ENCODE peak calls at places on chromosomes 6 and 20, in five cellular contexts. N is K562, C is H1, E is HepG2, J is GM12878. O is an unnamed sample.

GRCh38 chr6:154432533-154433476 is 76.2 kb upstream of the IPCEF1 start:
- DNase-seq in E (no peak), J (no peak), C (no peak), N (peak; percentile 84), O (no peak)

GRCh38 chr20:7231303-7231702 is 463.8 kb downstream of the BMP2 start:
- DNase-seq in N (no peak), J (no peak), E (no peak), C (no peak), O (no peak)

GRCh38 chr6:121867095-121867494 is 431.6 kb downstream of the GJA1 start:
- DNase-seq in C (no peak), E (no peak), J (no peak), N (no peak), O (no peak)

GRCh38 chr20:31691646-31692275 is 30.9 kb downstream of the BCL2L1 start:
- DNase-seq in J (no peak), N (no peak), E (no peak), C (no peak), O (peak; percentile 62)

GRCh38 chr6:25749837-25750236 is 4.7 kb upstream of the SLC17A4 start:
- DNase-seq in E (no peak), N (no peak), J (no peak), C (no peak), O (no peak)

GRCh38 chr20:48725589-48725991 is 102.2 kb downstream of the PREX1 start:
- DNase-seq in J (no peak), N (peak; percentile 38), C (no peak), E (no peak), O (no peak)

GRCh38 chr6:116072368-116072767 is 11.7 kb upstream of the FRK start:
- DNase-seq in N (no peak), E (peak; percentile 69), J (no peak), C (no peak), O (no peak)

GRCh38 chr6:154476494-154476893 is 34.0 kb downstream of the CNKSR3 start:
- DNase-seq in C (no peak), N (no peak), E (no peak), J (no peak), O (no peak)

GRCh38 chr6:107571354-107571753 is 81.4 kb downstream of the SOBP start:
- DNase-seq in J (no peak), N (no peak), C (no peak), E (no peak), O (no peak)

GRCh38 chr6:14088600-14089168 is 28.9 kb upstream of the CD83 start:
- DNase-seq in N (no peak), J (no peak), E (no peak), C (no peak), O (no peak)

GRCh38 chr6:157962601-157963084 is 19.0 kb upstream of the SYNJ2 start:
- DNase-seq in J (no peak), E (no peak), N (peak; percentile 77), C (no peak), O (no peak)

GRCh38 chr6:54958446-54958845 is 111.9 kb downstream of the FAM83B start:
- DNase-seq in E (no peak), N (no peak), C (no peak), J (no peak), O (no peak)

GRCh38 chr20:61848851-61849250 is 216.8 kb downstream of the TAF4 start:
- DNase-seq in C (no peak), N (no peak), J (no peak), E (no peak), O (no peak)

GRCh38 chr20:2750343-2751251 is 49.8 kb downstream of the CPXM1 start:
- DNase-seq in J (no peak), E (peak; percentile 59), N (peak; percentile 44), C (peak; percentile 80), O (peak; percentile 91)

GRCh38 chr6:58290177-58290576 is 972.7 kb downstream of the PRIM2 start:
- DNase-seq in C (no peak), E (no peak), N (no peak), J (no peak), O (no peak)

GRCh38 chr6:56798163-56798562 is 155.5 kb upstream of the DST start:
- DNase-seq in C (no peak), E (no peak), J (no peak), N (no peak), O (no peak)

GRCh38 chr6:36829919-36830544 is 9.2 kb downstream of the CPNE5 start:
- DNase-seq in N (no peak), J (no peak), C (no peak), E (peak; percentile 98), O (no peak)

DNA sequence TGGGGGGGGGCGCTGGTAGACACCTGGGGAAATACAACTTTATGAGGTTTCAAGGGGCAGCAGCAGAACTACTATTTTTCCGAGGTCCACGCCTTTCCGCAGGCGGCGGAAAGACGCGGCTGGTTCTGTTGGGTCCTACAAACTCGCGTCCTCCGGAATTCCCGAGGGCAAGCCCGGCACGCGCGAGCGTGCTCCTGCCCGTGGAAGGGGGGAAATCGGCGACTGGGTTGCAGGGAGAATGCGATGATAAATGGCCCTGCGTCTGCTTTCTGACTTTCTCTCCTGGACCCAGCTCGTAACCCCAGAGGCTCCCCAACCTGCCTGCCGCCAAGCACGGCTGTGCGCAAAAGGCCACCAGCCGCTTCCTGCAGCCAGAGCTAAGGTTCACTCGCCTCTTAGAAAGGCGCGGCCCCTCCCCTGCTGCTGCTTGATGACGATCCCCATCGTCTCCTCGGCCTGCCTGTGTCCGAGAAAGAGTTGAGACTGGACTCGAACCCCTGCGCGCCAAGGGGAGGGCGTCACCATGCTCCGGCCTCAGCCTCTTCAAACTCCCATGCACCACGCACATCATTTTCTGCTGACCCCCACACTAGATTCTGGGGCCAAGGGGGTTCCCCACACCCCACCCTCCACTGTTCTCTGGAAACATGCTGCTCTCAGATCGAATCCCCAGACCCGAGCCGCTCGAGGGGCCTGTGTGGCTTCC is 6.7 kb downstream of the FOXA2 start:
- DNase-seq in E (peak; percentile 52), J (no peak), N (no peak), C (peak; percentile 66), O (peak; percentile 87)
- TF ChIP-seq EZH2 in E (no peak), J (no peak), N (no peak), C (peak; percentile 89), O (peak; percentile 58)

GRCh38 chr6:23176883-23177282 is 607.5 kb downstream of the HDGFL1 start:
- DNase-seq in J (no peak), E (no peak), N (peak; percentile 2), C (no peak), O (peak; percentile 16)

GRCh38 chr6:23173231-23173630 is 603.9 kb downstream of the HDGFL1 start:
- DNase-seq in N (no peak), E (no peak), C (no peak), J (no peak), O (no peak)

GRCh38 chr6:23175391-23175790 is 606.0 kb downstream of the HDGFL1 start:
- DNase-seq in J (no peak), E (no peak), N (no peak), C (no peak), O (no peak)

GRCh38 chr6:23174781-23175361 is 605.5 kb downstream of the HDGFL1 start:
- DNase-seq in N (no peak), J (no peak), E (no peak), C (no peak), O (no peak)

GRCh38 chr6:23176471-23176870 is 607.1 kb downstream of the HDGFL1 start:
- DNase-seq in E (no peak), J (no peak), C (no peak), N (no peak), O (no peak)
- H2AFZ ChIP-seq in E (no peak overlapping the region), J (no peak overlapping the region), C (no peak overlapping the region), N (no peak overlapping the region), O (peak overlapping the region; percentile 67)

GRCh38 chr6:12570461-12571030 is 146.0 kb upstream of the PHACTR1 start:
- DNase-seq in E (no peak), J (no peak), N (no peak), C (no peak), O (no peak)

GRCh38 chr6:12572884-12573824 is 143.4 kb upstream of the PHACTR1 start:
- DNase-seq in N (no peak), E (no peak), C (no peak), J (no peak), O (peak; percentile 61)

GRCh38 chr6:12567682-12568081 is 148.9 kb upstream of the PHACTR1 start:
- DNase-seq in N (no peak), C (no peak), E (no peak), J (no peak), O (no peak)

GRCh38 chr6:12566618-12567123 is 149.9 kb upstream of the PHACTR1 start:
- DNase-seq in N (no peak), E (no peak), C (no peak), J (no peak), O (no peak)

DNA sequence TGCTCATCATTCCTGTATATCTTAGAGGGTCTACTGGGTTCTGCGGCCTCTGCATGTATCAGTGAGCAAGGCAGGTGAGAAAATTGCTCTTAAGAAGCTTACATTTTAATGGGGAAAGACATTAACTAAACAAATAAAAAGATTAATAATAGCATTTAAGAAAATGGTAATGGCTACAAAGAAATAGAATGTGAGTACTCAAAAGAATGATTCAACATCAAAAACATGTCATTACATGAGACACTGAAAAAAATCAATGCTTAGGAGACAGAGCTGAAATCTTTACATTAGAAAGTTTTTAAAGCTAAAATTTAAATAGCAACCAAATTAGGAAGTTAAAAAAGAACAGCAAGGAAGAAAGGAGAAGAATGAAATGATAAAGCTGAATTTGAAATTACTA is 146.9 kb upstream of the PHACTR1 start:
- DNase-seq in J (no peak), N (no peak), E (no peak), C (no peak), O (no peak)
- TF ChIP-seq CREB1 in J (no peak), N (no peak), E (no peak), C (no peak), O (no peak)

GRCh38 chr6:43277083-43277642 is 20.9 kb upstream of the SLC22A7 start:
- DNase-seq in J (no peak), N (no peak), E (no peak), C (no peak), O (no peak)

GRCh38 chr6:43274916-43275597 is 23.0 kb upstream of the SLC22A7 start:
- DNase-seq in J (no peak), C (no peak), N (no peak), E (peak; percentile 67), O (peak; percentile 38)

GRCh38 chr6:43275782-43276179 is 22.3 kb upstream of the SLC22A7 start:
- DNase-seq in N (no peak), C (no peak), E (no peak), J (no peak), O (peak; percentile 55)

GRCh38 chr6:43277643-43278523 is 20.2 kb upstream of the SLC22A7 start:
- DNase-seq in E (peak; percentile 80), C (no peak), N (no peak), J (no peak), O (no peak)

DNA sequence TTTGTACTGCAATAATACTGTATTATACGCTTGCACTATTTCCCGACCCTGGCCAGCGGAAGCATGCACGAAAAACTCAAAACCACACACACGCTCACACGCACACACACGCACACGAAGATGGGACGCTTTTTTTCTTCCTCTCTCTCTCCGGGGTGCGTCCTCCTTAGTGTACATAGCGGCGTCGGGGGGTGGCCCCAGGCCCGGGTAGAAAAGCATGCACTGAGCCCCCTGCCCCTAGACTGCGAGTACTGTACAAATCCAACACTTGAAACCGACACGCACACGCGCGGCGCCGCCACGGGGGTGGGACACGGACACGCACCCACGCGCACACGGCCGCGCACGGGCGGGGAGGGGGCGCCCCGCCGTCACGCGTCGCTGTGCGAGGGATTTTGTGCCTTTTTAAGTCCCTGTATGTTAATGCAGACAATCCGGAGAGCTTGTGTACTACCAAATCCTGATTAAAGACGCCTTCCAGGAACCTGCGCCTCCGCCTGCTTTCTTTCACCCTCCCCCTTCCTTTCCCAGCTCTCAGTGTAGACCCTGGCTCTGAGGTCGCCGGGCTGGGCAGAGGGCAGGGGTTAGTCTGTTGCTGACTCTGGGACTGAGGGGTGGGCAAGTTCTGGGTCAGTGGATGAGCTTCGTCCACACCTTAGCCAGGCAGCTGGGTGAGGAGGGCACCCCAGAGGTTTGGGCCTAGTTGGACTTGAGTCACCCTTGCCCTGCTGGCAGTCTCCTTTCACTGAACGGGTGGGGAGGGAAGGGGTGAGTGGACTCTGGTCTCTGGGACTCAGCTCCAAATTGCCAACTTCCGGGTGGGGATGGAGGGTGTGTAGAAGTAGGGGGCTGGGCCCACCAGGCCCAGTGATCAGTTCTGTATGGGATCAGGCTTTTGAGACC is 21.6 kb upstream of the SLC22A7 start:
- DNase-seq in C (no peak), J (no peak), E (peak; percentile 82), N (no peak), O (peak; percentile 64)
- TF ChIP-seq EZH2 in C (peak; percentile 59), J (no peak), E (no peak), N (no peak), O (peak; percentile 59)